ENCODE peak calls at places on chromosome 17, in five cellular contexts. One of them, this sample, is unnamed.

GRCh38 chr17:45310380-45311324 is 6.2 kb downstream of the MAP3K14 start:
- DNase-seq in endothelial cell of umbilical vein: no peak
- DNase-seq in prostate gland: no peak
- DNase-seq in sigmoid colon: no peak
- DNase-seq in transverse colon: peak; percentile 84
- DNase-seq in this sample: no peak

GRCh38 chr17:55680983-55681382 is 41.7 kb downstream of the TMEM100 start:
- DNase-seq in endothelial cell of umbilical vein: no peak
- DNase-seq in prostate gland: no peak
- DNase-seq in sigmoid colon: no peak
- DNase-seq in transverse colon: no peak
- DNase-seq in this sample: no peak

GRCh38 chr17:80394629-80395216 is 20.2 kb upstream of the ENDOV start:
- DNase-seq in endothelial cell of umbilical vein: no peak
- DNase-seq in prostate gland: no peak
- DNase-seq in sigmoid colon: no peak
- DNase-seq in transverse colon: no peak
- DNase-seq in this sample: no peak

GRCh38 chr17:45284176-45285140 is 22.6 kb upstream of the SPATA32 start:
- DNase-seq in endothelial cell of umbilical vein: no peak
- DNase-seq in prostate gland: peak; percentile 83
- DNase-seq in sigmoid colon: peak; percentile 85
- DNase-seq in transverse colon: no peak
- DNase-seq in this sample: no peak

GRCh38 chr17:14427914-14428639 is 127.2 kb downstream of the HS3ST3B1 start:
- DNase-seq in endothelial cell of umbilical vein: no peak
- DNase-seq in prostate gland: no peak
- DNase-seq in sigmoid colon: no peak
- DNase-seq in transverse colon: peak; percentile 18
- DNase-seq in this sample: no peak

GRCh38 chr17:60577147-60577925 is 22.7 kb upstream of the PPM1D start:
- DNase-seq in endothelial cell of umbilical vein: peak; percentile 67
- DNase-seq in prostate gland: peak; percentile 45
- DNase-seq in sigmoid colon: peak; percentile 74
- DNase-seq in transverse colon: peak; percentile 25
- DNase-seq in this sample: no peak

GRCh38 chr17:15106540-15106939 is 158.6 kb downstream of the PMP22 start:
- DNase-seq in endothelial cell of umbilical vein: no peak
- DNase-seq in prostate gland: no peak
- DNase-seq in sigmoid colon: no peak
- DNase-seq in transverse colon: no peak
- DNase-seq in this sample: no peak

GRCh38 chr17:31488982-31489294 is 97.5 kb downstream of the RAB11FIP4 start:
- DNase-seq in endothelial cell of umbilical vein: no peak
- DNase-seq in prostate gland: no peak
- DNase-seq in sigmoid colon: no peak
- DNase-seq in transverse colon: no peak
- DNase-seq in this sample: no peak

GRCh38 chr17:44637066-44637465 is 19.2 kb upstream of the MEIOC start:
- DNase-seq in endothelial cell of umbilical vein: no peak
- DNase-seq in prostate gland: no peak
- DNase-seq in sigmoid colon: no peak
- DNase-seq in transverse colon: no peak
- DNase-seq in this sample: no peak

GRCh38 chr17:56785997-56786680 is 47.6 kb downstream of the C17orf67 start:
- DNase-seq in endothelial cell of umbilical vein: no peak
- DNase-seq in prostate gland: no peak
- DNase-seq in sigmoid colon: no peak
- DNase-seq in transverse colon: no peak
- DNase-seq in this sample: no peak

GRCh38 chr17:45900136-45900535 is 5.8 kb downstream of the MAPT start:
- DNase-seq in endothelial cell of umbilical vein: no peak
- DNase-seq in prostate gland: no peak
- DNase-seq in sigmoid colon: no peak
- DNase-seq in transverse colon: no peak
- DNase-seq in this sample: no peak

GRCh38 chr17:59723041-59723440 is 15.6 kb downstream of the VMP1 start:
- DNase-seq in endothelial cell of umbilical vein: no peak
- DNase-seq in prostate gland: no peak
- DNase-seq in sigmoid colon: no peak
- DNase-seq in transverse colon: no peak
- DNase-seq in this sample: no peak

GRCh38 chr17:32445075-32445427 is 741 bp downstream of the PSMD11 start:
- DNase-seq in endothelial cell of umbilical vein: peak; percentile 76
- DNase-seq in prostate gland: peak; percentile 15
- DNase-seq in sigmoid colon: peak; percentile 66
- DNase-seq in transverse colon: peak; percentile 51
- DNase-seq in this sample: no peak

GRCh38 chr17:79833744-79834574 is 5.3 kb downstream of the CBX4 start:
- DNase-seq in endothelial cell of umbilical vein: no peak
- DNase-seq in prostate gland: no peak
- DNase-seq in sigmoid colon: no peak
- DNase-seq in transverse colon: no peak
- DNase-seq in this sample: no peak

GRCh38 chr17:3316836-3317235 is 18.7 kb upstream of the OR3A1 start:
- DNase-seq in endothelial cell of umbilical vein: no peak
- DNase-seq in prostate gland: no peak
- DNase-seq in sigmoid colon: no peak
- DNase-seq in transverse colon: no peak
- DNase-seq in this sample: no peak
- TF ChIP-seq POLR2AphosphoS5 in endothelial cell of umbilical vein: no peak
- TF ChIP-seq POLR2AphosphoS5 in prostate gland: no peak
- TF ChIP-seq POLR2AphosphoS5 in sigmoid colon: no peak
- TF ChIP-seq POLR2AphosphoS5 in transverse colon: no peak
- TF ChIP-seq POLR2AphosphoS5 in this sample: no peak

GRCh38 chr17:71699907-71700306 is 420.9 kb upstream of the SOX9 start:
- DNase-seq in endothelial cell of umbilical vein: no peak
- DNase-seq in prostate gland: no peak
- DNase-seq in sigmoid colon: no peak
- DNase-seq in transverse colon: no peak
- DNase-seq in this sample: no peak
- H3K9me3 ChIP-seq in endothelial cell of umbilical vein: peaks cover 2% of the 10 kb centered on the region
- H3K9me3 ChIP-seq in prostate gland: no peaks in the 10 kb centered on the region
- H3K9me3 ChIP-seq in sigmoid colon: no peaks in the 10 kb centered on the region
- H3K9me3 ChIP-seq in transverse colon: no peaks in the 10 kb centered on the region
- H3K9me3 ChIP-seq in this sample: no peaks in the 10 kb centered on the region

DNA sequence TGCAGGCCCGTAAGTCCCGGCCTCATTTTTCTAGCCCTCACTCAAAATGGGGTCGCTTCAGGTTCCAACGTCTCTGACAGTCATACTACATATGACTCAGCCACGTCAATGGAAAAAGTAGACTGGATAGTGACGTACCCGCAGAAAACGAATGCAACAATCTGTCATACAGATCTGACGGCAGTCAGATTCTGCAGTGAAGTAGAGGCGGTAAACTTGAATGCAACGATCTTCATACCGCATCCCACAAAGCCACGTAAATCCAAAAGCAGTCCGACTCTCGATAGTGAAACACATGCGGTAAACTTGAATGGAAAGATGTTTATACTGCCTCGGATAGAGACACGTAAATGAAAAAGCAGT is 38.4 kb upstream of the ARL4D start:
- DNase-seq in endothelial cell of umbilical vein: peak; percentile 74
- DNase-seq in prostate gland: peak; percentile 41
- DNase-seq in sigmoid colon: peak; percentile 88
- DNase-seq in transverse colon: peak; percentile 72
- DNase-seq in this sample: no peak
- TF ChIP-seq POLR2AphosphoS5 in endothelial cell of umbilical vein: no peak
- TF ChIP-seq POLR2AphosphoS5 in prostate gland: no peak
- TF ChIP-seq POLR2AphosphoS5 in sigmoid colon: no peak
- TF ChIP-seq POLR2AphosphoS5 in transverse colon: peak; percentile 86
- TF ChIP-seq POLR2AphosphoS5 in this sample: no peak

DNA sequence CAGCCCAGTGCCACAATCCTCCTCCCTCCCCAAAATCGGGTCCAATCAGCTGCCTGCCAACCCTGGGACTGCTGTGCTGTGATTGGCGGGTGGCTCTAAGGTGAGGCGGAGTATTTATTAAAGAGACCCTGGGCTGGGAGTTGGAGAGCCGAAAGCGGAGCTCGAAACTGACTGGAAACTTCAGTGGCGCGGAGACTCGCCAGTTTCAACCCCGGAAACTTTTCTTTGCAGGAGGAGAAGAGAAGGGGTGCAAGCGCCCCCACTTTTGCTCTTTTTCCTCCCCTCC is at the start of gene SOX9:
- DNase-seq in endothelial cell of umbilical vein: no peak
- DNase-seq in prostate gland: peak; percentile 97
- DNase-seq in sigmoid colon: peak; percentile 86
- DNase-seq in transverse colon: peak; percentile 91
- DNase-seq in this sample: peak; percentile 91
- H3K9me3 ChIP-seq in endothelial cell of umbilical vein: no peaks in the 10 kb centered on the region
- H3K9me3 ChIP-seq in prostate gland: no peaks in the 10 kb centered on the region
- H3K9me3 ChIP-seq in sigmoid colon: no peaks in the 10 kb centered on the region
- H3K9me3 ChIP-seq in transverse colon: no peaks in the 10 kb centered on the region
- H3K9me3 ChIP-seq in this sample: no peaks in the 10 kb centered on the region